ENCODE peak calls at places on chromosomes 13 and 19, in nine cellular contexts. One of them, this sample, is unnamed. For H3K4me1, the result is how much of the 10 kb centered on the place peaks cover.

GRCh38 chr13:41179593-41180250 is 14.6 kb downstream of the KBTBD7 start:
- DNase-seq in heart right ventricle: no peak
- DNase-seq in lower lobe of right lung: no peak
- DNase-seq in CD8-positive, alpha-beta memory T cell: no peak
- DNase-seq in lung: no peak
- DNase-seq in hepatocyte: no peak
- DNase-seq in tibial artery: no peak
- DNase-seq in mucosa of descending colon: no peak
- DNase-seq in body of pancreas: no peak
- DNase-seq in this sample: no peak

GRCh38 chr13:105737688-105738087 is 797.8 kb downstream of the EFNB2 start:
- DNase-seq in heart right ventricle: no peak
- DNase-seq in lower lobe of right lung: no peak
- DNase-seq in CD8-positive, alpha-beta memory T cell: no peak
- DNase-seq in lung: no peak
- DNase-seq in hepatocyte: no peak
- DNase-seq in tibial artery: no peak
- DNase-seq in mucosa of descending colon: no peak
- DNase-seq in body of pancreas: no peak
- DNase-seq in this sample: no peak

GRCh38 chr19:40144947-40145748 is 46.1 kb upstream of the MAP3K10 start:
- DNase-seq in heart right ventricle: no peak
- DNase-seq in lower lobe of right lung: no peak
- DNase-seq in CD8-positive, alpha-beta memory T cell: no peak
- DNase-seq in lung: no peak
- DNase-seq in hepatocyte: no peak
- DNase-seq in tibial artery: no peak
- DNase-seq in mucosa of descending colon: no peak
- DNase-seq in body of pancreas: no peak
- DNase-seq in this sample: no peak

GRCh38 chr19:10092648-10093294 is 6.7 kb downstream of the SHFL start:
- DNase-seq in heart right ventricle: no peak
- DNase-seq in lower lobe of right lung: no peak
- DNase-seq in CD8-positive, alpha-beta memory T cell: no peak
- DNase-seq in lung: no peak
- DNase-seq in hepatocyte: no peak
- DNase-seq in tibial artery: no peak
- DNase-seq in mucosa of descending colon: no peak
- DNase-seq in body of pancreas: no peak
- DNase-seq in this sample: no peak

GRCh38 chr13:104057851-104058250 is 991.6 kb upstream of the SLC10A2 start:
- DNase-seq in heart right ventricle: no peak
- DNase-seq in lower lobe of right lung: no peak
- DNase-seq in CD8-positive, alpha-beta memory T cell: no peak
- DNase-seq in lung: no peak
- DNase-seq in hepatocyte: no peak
- DNase-seq in tibial artery: no peak
- DNase-seq in mucosa of descending colon: no peak
- DNase-seq in body of pancreas: no peak
- DNase-seq in this sample: no peak

GRCh38 chr19:54691582-54692293 is 29.0 kb downstream of the LILRB4 start:
- DNase-seq in heart right ventricle: no peak
- DNase-seq in lower lobe of right lung: no peak
- DNase-seq in CD8-positive, alpha-beta memory T cell: no peak
- DNase-seq in lung: no peak
- DNase-seq in hepatocyte: no peak
- DNase-seq in tibial artery: no peak
- DNase-seq in mucosa of descending colon: no peak
- DNase-seq in body of pancreas: no peak
- DNase-seq in this sample: no peak

GRCh38 chr19:38841787-38842438 is 7.9 kb downstream of the HNRNPL start:
- DNase-seq in heart right ventricle: no peak
- DNase-seq in lower lobe of right lung: no peak
- DNase-seq in CD8-positive, alpha-beta memory T cell: peak
- DNase-seq in lung: no peak
- DNase-seq in hepatocyte: no peak
- DNase-seq in tibial artery: no peak
- DNase-seq in mucosa of descending colon: no peak
- DNase-seq in body of pancreas: peak
- DNase-seq in this sample: no peak

GRCh38 chr19:4506449-4507149 is 11.7 kb downstream of the PLIN4 start:
- DNase-seq in heart right ventricle: no peak
- DNase-seq in lower lobe of right lung: no peak
- DNase-seq in CD8-positive, alpha-beta memory T cell: no peak
- DNase-seq in lung: no peak
- DNase-seq in hepatocyte: no peak
- DNase-seq in tibial artery: no peak
- DNase-seq in mucosa of descending colon: no peak
- DNase-seq in body of pancreas: no peak
- DNase-seq in this sample: no peak

DNA sequence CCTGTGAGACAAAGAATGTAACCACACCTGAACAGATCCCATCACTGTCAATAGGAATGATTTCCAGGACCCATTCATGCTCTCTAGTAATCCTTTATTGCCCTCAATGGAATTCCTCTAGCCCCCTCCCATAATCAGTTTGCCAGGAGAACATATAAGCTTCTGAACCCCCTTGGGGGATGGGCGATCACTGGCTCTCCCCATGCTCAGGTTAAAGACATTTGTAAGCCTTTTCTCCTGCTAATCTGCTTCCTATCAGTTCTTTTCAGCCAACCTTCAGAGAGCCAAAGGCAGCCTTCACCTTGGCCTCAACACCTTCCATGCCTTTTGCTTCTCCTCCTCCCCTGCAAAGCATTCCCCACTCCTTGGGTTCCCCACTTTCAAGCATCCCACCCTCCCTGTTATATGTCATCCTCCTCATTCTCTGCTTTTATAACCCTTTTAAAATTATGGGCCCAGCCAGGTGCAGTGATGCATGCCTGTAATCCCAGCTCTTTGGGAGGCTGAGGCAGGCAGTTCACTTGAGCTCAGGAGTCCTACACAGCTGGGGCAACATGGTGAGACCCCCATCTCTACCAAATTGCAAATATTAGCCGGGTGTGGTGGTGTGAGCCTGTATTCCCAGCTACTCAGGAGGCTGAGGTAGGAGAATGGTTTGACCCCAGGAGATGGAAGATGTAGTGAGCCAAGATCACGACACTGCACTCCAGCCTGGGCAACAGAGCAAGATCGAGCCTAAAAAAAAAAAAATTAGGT is 12.4 kb downstream of the DPRX start:
- DNase-seq in heart right ventricle: no peak
- DNase-seq in lower lobe of right lung: no peak
- DNase-seq in CD8-positive, alpha-beta memory T cell: no peak
- DNase-seq in lung: no peak
- DNase-seq in hepatocyte: no peak
- DNase-seq in tibial artery: no peak
- DNase-seq in mucosa of descending colon: no peak
- DNase-seq in body of pancreas: no peak
- DNase-seq in this sample: no peak
- H3K4me3 ChIP-seq in heart right ventricle: no peak
- H3K4me3 ChIP-seq in lower lobe of right lung: no peak
- H3K4me3 ChIP-seq in CD8-positive, alpha-beta memory T cell: no peak
- H3K4me3 ChIP-seq in lung: no peak
- H3K4me3 ChIP-seq in hepatocyte: no peak
- H3K4me3 ChIP-seq in tibial artery: no peak
- H3K4me3 ChIP-seq in mucosa of descending colon: no peak
- H3K4me3 ChIP-seq in body of pancreas: no peak
- H3K4me3 ChIP-seq in this sample: no peak

DNA sequence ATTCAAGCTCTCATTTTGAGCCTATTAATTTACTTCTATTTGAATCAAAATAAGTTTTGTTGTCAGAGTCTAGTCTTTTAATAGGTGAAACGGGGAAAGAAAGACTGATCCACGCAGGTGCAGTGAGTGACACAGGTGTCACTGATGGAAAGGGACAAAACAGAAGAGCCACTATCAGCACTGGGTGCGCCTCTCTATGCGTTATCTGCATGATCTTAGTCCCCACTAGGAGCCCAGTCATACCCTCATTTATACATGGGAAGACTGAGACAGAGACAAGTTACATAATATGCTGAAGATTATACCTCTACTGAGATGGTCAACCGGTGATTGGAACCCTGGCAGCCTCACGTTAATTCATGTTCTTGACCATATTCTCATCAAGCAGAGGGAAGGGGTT is 3.4 kb downstream of the LRCH1 start:
- DNase-seq in heart right ventricle: no peak
- DNase-seq in lower lobe of right lung: no peak
- DNase-seq in CD8-positive, alpha-beta memory T cell: no peak
- DNase-seq in lung: no peak
- DNase-seq in hepatocyte: no peak
- DNase-seq in tibial artery: no peak
- DNase-seq in mucosa of descending colon: no peak
- DNase-seq in body of pancreas: no peak
- DNase-seq in this sample: no peak
- H3K4me1 ChIP-seq in heart right ventricle: half or more
- H3K4me1 ChIP-seq in lower lobe of right lung: under half
- H3K4me1 ChIP-seq in CD8-positive, alpha-beta memory T cell: under half
- H3K4me1 ChIP-seq in lung: under half
- H3K4me1 ChIP-seq in hepatocyte: under half
- H3K4me1 ChIP-seq in tibial artery: half or more
- H3K4me1 ChIP-seq in mucosa of descending colon: under half
- H3K4me1 ChIP-seq in body of pancreas: under half
- H3K4me1 ChIP-seq in this sample: under half

GRCh38 chr19:49361438-49362047 is 673 bp downstream of the TEAD2 start:
- DNase-seq in heart right ventricle: peak
- DNase-seq in lower lobe of right lung: peak
- DNase-seq in CD8-positive, alpha-beta memory T cell: no peak
- DNase-seq in lung: peak
- DNase-seq in hepatocyte: peak
- DNase-seq in tibial artery: peak
- DNase-seq in mucosa of descending colon: peak
- DNase-seq in body of pancreas: peak
- DNase-seq in this sample: peak

GRCh38 chr19:49363265-49364082 is at the start of gene DKKL1:
- DNase-seq in heart right ventricle: peak
- DNase-seq in lower lobe of right lung: peak
- DNase-seq in CD8-positive, alpha-beta memory T cell: peak
- DNase-seq in lung: peak
- DNase-seq in hepatocyte: peak
- DNase-seq in tibial artery: peak
- DNase-seq in mucosa of descending colon: peak
- DNase-seq in body of pancreas: peak
- DNase-seq in this sample: peak

GRCh38 chr19:49362048-49362925 is at the start of gene TEAD2:
- DNase-seq in heart right ventricle: peak
- DNase-seq in lower lobe of right lung: peak
- DNase-seq in CD8-positive, alpha-beta memory T cell: no peak
- DNase-seq in lung: peak
- DNase-seq in hepatocyte: peak
- DNase-seq in tibial artery: peak
- DNase-seq in mucosa of descending colon: peak
- DNase-seq in body of pancreas: peak
- DNase-seq in this sample: peak

GRCh38 chr19:49364083-49364687 is 508 bp downstream of the DKKL1 start:
- DNase-seq in heart right ventricle: no peak
- DNase-seq in lower lobe of right lung: no peak
- DNase-seq in CD8-positive, alpha-beta memory T cell: no peak
- DNase-seq in lung: no peak
- DNase-seq in hepatocyte: no peak
- DNase-seq in tibial artery: no peak
- DNase-seq in mucosa of descending colon: peak
- DNase-seq in body of pancreas: no peak
- DNase-seq in this sample: no peak

DNA sequence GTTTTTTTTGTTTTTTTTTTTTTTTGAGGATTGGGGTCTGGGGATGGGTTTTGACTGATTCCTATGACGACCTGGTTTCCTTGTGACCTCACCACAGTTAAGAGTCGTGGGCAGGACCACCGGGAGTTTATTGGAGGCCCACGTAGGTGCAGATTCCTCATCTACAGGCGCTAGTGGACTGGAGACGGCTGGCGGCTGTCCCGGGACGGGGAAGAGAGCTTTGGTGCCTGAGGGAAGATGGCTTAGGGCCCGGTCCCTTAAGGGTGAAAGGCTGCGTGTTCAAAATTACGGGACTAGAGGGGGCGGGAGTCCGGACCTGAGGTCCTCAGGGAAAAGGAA is 679 bp upstream of the TEAD2 start:
- DNase-seq in heart right ventricle: peak
- DNase-seq in lower lobe of right lung: no peak
- DNase-seq in CD8-positive, alpha-beta memory T cell: no peak
- DNase-seq in lung: peak
- DNase-seq in hepatocyte: peak
- DNase-seq in tibial artery: peak
- DNase-seq in mucosa of descending colon: peak
- DNase-seq in body of pancreas: peak
- DNase-seq in this sample: peak
- H3K4me3 ChIP-seq in heart right ventricle: no peak
- H3K4me3 ChIP-seq in lower lobe of right lung: peak
- H3K4me3 ChIP-seq in CD8-positive, alpha-beta memory T cell: peak
- H3K4me3 ChIP-seq in lung: no peak
- H3K4me3 ChIP-seq in hepatocyte: peak
- H3K4me3 ChIP-seq in tibial artery: peak
- H3K4me3 ChIP-seq in mucosa of descending colon: no peak
- H3K4me3 ChIP-seq in body of pancreas: no peak
- H3K4me3 ChIP-seq in this sample: peak

GRCh38 chr19:2148482-2149135 is 2.8 kb downstream of the AP3D1 start:
- DNase-seq in heart right ventricle: no peak
- DNase-seq in lower lobe of right lung: no peak
- DNase-seq in CD8-positive, alpha-beta memory T cell: no peak
- DNase-seq in lung: no peak
- DNase-seq in hepatocyte: no peak
- DNase-seq in tibial artery: no peak
- DNase-seq in mucosa of descending colon: no peak
- DNase-seq in body of pancreas: no peak
- DNase-seq in this sample: no peak

GRCh38 chr19:2151339-2152229 is at the start of gene AP3D1:
- DNase-seq in heart right ventricle: peak
- DNase-seq in lower lobe of right lung: peak
- DNase-seq in CD8-positive, alpha-beta memory T cell: peak
- DNase-seq in lung: peak
- DNase-seq in hepatocyte: peak
- DNase-seq in tibial artery: peak
- DNase-seq in mucosa of descending colon: peak
- DNase-seq in body of pancreas: peak
- DNase-seq in this sample: peak

GRCh38 chr19:2150794-2151338 is 500 bp downstream of the AP3D1 start:
- DNase-seq in heart right ventricle: no peak
- DNase-seq in lower lobe of right lung: peak
- DNase-seq in CD8-positive, alpha-beta memory T cell: peak
- DNase-seq in lung: peak
- DNase-seq in hepatocyte: peak
- DNase-seq in tibial artery: no peak
- DNase-seq in mucosa of descending colon: peak
- DNase-seq in body of pancreas: peak
- DNase-seq in this sample: no peak

GRCh38 chr19:2145831-2146241 is 5.5 kb downstream of the AP3D1 start:
- DNase-seq in heart right ventricle: no peak
- DNase-seq in lower lobe of right lung: no peak
- DNase-seq in CD8-positive, alpha-beta memory T cell: no peak
- DNase-seq in lung: no peak
- DNase-seq in hepatocyte: no peak
- DNase-seq in tibial artery: no peak
- DNase-seq in mucosa of descending colon: no peak
- DNase-seq in body of pancreas: no peak
- DNase-seq in this sample: no peak

DNA sequence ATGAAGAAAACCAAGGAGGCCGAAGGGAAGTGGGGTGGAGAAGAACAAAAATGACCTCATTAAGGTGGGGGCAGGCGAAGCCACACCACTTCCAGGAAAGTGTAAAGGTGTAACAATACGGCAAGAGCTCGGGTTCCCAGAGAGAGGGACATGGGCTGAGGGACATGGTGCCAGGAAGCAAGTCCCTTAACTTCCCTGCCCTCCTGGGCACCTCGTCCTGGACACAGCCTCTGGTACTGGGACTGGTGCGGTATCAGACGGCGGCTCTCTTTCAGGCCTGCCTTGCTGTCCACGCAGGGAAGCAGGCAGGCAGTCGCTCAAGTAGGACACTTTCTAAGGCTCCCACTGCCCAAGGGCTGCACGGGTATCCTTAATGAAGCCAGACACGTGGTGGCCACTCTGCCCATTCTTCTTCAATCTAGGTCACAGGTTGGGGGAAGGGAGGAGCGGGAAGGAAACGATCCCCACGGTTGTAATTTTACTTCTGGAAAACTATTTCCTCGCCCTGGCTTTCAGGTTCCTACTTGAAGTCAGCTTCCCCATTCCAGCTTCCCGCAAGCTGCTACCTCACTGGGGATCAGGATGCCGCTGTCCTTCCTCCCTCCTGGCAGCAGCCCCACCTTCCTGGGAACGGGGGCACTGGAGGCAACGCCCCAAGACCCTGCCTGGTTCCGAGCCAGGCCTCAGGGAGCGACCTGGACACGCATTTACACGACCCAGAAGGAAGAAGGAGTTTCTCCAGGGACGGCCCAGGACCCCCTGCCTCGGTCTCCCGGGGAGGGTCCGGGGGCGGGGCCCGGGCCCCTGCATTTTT is 1.2 kb downstream of the AP3D1 start:
- DNase-seq in heart right ventricle: no peak
- DNase-seq in lower lobe of right lung: peak
- DNase-seq in CD8-positive, alpha-beta memory T cell: no peak
- DNase-seq in lung: peak
- DNase-seq in hepatocyte: no peak
- DNase-seq in tibial artery: peak
- DNase-seq in mucosa of descending colon: peak
- DNase-seq in body of pancreas: peak
- DNase-seq in this sample: no peak
- H3K4me1 ChIP-seq in heart right ventricle: under half
- H3K4me1 ChIP-seq in lower lobe of right lung: under half
- H3K4me1 ChIP-seq in CD8-positive, alpha-beta memory T cell: under half
- H3K4me1 ChIP-seq in lung: under half
- H3K4me1 ChIP-seq in hepatocyte: under half
- H3K4me1 ChIP-seq in tibial artery: half or more
- H3K4me1 ChIP-seq in mucosa of descending colon: under half
- H3K4me1 ChIP-seq in body of pancreas: half or more
- H3K4me1 ChIP-seq in this sample: under half

This sample was measured in SJCRH30.